ENCODE peak calls at places on chromosomes 12 and 14, in five cellular contexts. I is adrenal gland, Q is RWPE2, A is neural progenitor cell, E is IMR-90. Y is an unnamed sample. For H3K27me3, the result is how much of the 10 kb centered on the place peaks cover.

GRCh38 chr12:42859612-42860011 is 270.1 kb upstream of the PRICKLE1 start:
- DNase-seq in I (no peak), Q (no peak), A (no peak), E (peak), Y (no peak)

GRCh38 chr12:12974211-12974610 is 22.2 kb upstream of the GPRC5D start:
- DNase-seq in I (no peak), Q (no peak), A (no peak), E (no peak), Y (no peak)

GRCh38 chr12:116642683-116643082 is 83.5 kb downstream of the MAP1LC3B2 start:
- DNase-seq in I (no peak), Q (no peak), A (no peak), E (no peak), Y (no peak)

GRCh38 chr14:101113835-101114725 is 210.6 kb upstream of the RTL1 start:
- DNase-seq in I (no peak), Q (no peak), A (no peak), E (no peak), Y (no peak)

GRCh38 chr12:66087365-66087943 is 43.1 kb downstream of the LLPH start:
- DNase-seq in I (peak), Q (no peak), A (peak), E (peak), Y (no peak)

GRCh38 chr14:23406244-23406643 is 1.8 kb downstream of the MYH6 start:
- DNase-seq in I (no peak), Q (no peak), A (no peak), E (no peak), Y (no peak)

GRCh38 chr14:68442828-68443460 is 349.9 kb downstream of the ZFP36L1 start:
- DNase-seq in I (no peak), Q (no peak), A (no peak), E (peak), Y (peak)

GRCh38 chr12:102549691-102550090 is 69.3 kb upstream of the IGF1 start:
- DNase-seq in I (no peak), Q (no peak), A (no peak), E (no peak), Y (no peak)

GRCh38 chr12:129049917-129050316 is 196.6 kb downstream of the GLT1D1 start:
- DNase-seq in I (no peak), Q (no peak), A (peak), E (no peak), Y (no peak)

GRCh38 chr12:104735801-104736200 is 222.3 kb downstream of the SLC41A2 start:
- DNase-seq in I (no peak), Q (no peak), A (no peak), E (no peak), Y (no peak)

GRCh38 chr14:74462993-74463392 is 30.1 kb downstream of the NPC2 start:
- DNase-seq in I (no peak), Q (no peak), A (no peak), E (no peak), Y (no peak)

GRCh38 chr14:101123639-101124525 is 220.4 kb upstream of the RTL1 start:
- DNase-seq in I (no peak), Q (no peak), A (no peak), E (no peak), Y (no peak)

GRCh38 chr12:48977290-48978281 is 536 bp upstream of the WNT1 start:
- DNase-seq in I (peak), Q (no peak), A (peak), E (peak), Y (no peak)

GRCh38 chr14:75229923-75230792 is 48.5 kb upstream of the FOS start:
- DNase-seq in I (peak), Q (peak), A (peak), E (peak), Y (no peak)

GRCh38 chr12:92707926-92708325 is 5.1 kb downstream of the PLEKHG7 start:
- DNase-seq in I (no peak), Q (no peak), A (no peak), E (no peak), Y (no peak)

GRCh38 chr12:49969027-49969426 is 3.7 kb upstream of the AQP6 start:
- DNase-seq in I (no peak), Q (no peak), A (no peak), E (no peak), Y (no peak)

GRCh38 chr12:18690653-18691052 is 47.2 kb downstream of the PLCZ1 start:
- DNase-seq in I (no peak), Q (peak), A (no peak), E (peak), Y (peak)

GRCh38 chr14:102661614-102662013 is 69.2 kb downstream of the RCOR1 start:
- DNase-seq in I (no peak), Q (no peak), A (no peak), E (no peak), Y (no peak)

GRCh38 chr14:22982477-22983245 is at the start of gene AJUBA:
- DNase-seq in I (peak), Q (peak), A (peak), E (peak), Y (no peak)

GRCh38 chr12:93832126-93832525 is 155.0 kb downstream of the CRADD start:
- DNase-seq in I (no peak), Q (no peak), A (no peak), E (peak), Y (no peak)

GRCh38 chr14:22465201-22465835 is 123.7 kb downstream of the DAD1 start:
- DNase-seq in I (no peak), Q (no peak), A (no peak), E (peak), Y (no peak)

GRCh38 chr14:73903028-73903427 is 16.4 kb downstream of the ZNF410 start:
- DNase-seq in I (no peak), Q (no peak), A (no peak), E (peak), Y (no peak)

GRCh38 chr12:50101663-50102062 is 2.1 kb upstream of the GPD1 start:
- DNase-seq in I (peak), Q (no peak), A (peak), E (peak), Y (no peak)

GRCh38 chr12:38744056-38744455 is 161.3 kb downstream of the CPNE8 start:
- DNase-seq in I (no peak), Q (no peak), A (no peak), E (no peak), Y (no peak)

GRCh38 chr14:56118611-56119181 is 485 bp downstream of the PELI2 start:
- DNase-seq in I (peak), Q (no peak), A (peak), E (no peak), Y (no peak)

GRCh38 chr12:12508612-12509011 is 54.1 kb downstream of the DUSP16 start:
- DNase-seq in I (no peak), Q (no peak), A (no peak), E (peak), Y (no peak)

GRCh38 chr12:104721065-104721458 is 237.0 kb downstream of the SLC41A2 start:
- DNase-seq in I (no peak), Q (no peak), A (peak), E (no peak), Y (no peak)

GRCh38 chr12:29030006-29030405 is 119.1 kb upstream of the FAR2 start:
- DNase-seq in I (no peak), Q (no peak), A (no peak), E (no peak), Y (no peak)

GRCh38 chr12:29026419-29026818 is 122.7 kb upstream of the FAR2 start:
- DNase-seq in I (no peak), Q (no peak), A (no peak), E (no peak), Y (no peak)

GRCh38 chr12:29025936-29026335 is 123.1 kb upstream of the FAR2 start:
- DNase-seq in I (no peak), Q (no peak), A (no peak), E (no peak), Y (no peak)

GRCh38 chr12:29023436-29024076 is 125.5 kb upstream of the FAR2 start:
- DNase-seq in I (no peak), Q (no peak), A (peak), E (no peak), Y (no peak)

DNA sequence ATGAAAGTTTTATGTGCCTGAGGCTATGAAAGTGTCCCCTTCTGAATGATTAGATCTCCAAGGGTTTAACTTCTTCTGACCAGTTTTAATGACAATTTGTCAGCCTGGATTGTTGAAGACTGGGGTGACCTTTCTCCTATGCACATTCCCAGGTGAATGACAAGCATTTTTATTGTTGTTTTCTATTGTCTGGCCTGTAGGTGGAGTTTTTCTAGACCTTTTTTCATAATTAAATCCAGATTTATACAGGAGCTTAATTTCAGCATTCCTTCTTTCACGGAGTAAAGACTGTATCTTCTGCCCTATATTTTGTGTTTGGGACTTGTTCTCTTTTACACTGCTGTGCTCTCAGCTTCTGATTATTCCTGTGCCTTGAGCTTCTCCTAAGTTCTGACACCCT is 125.0 kb upstream of the FAR2 start:
- DNase-seq in I (no peak), Q (no peak), A (no peak), E (no peak), Y (no peak)
- TF ChIP-seq CTCF in I (no peak), Q (no peak), A (peak), E (peak), Y (peak)

GRCh38 chr12:52530905-52531304 is 10.7 kb upstream of the KRT5 start:
- DNase-seq in I (no peak), Q (no peak), A (no peak), E (no peak), Y (no peak)
- H3K27me3 ChIP-seq in I (under half), Q (under half), A (under half), E (under half), Y (under half)

GRCh38 chr12:131641315-131641714 is 69.6 kb upstream of the SFSWAP start:
- DNase-seq in I (no peak), Q (no peak), A (no peak), E (no peak), Y (no peak)
- TF ChIP-seq CTCF in I (no peak), Q (no peak), A (no peak), E (no peak), Y (no peak)

DNA sequence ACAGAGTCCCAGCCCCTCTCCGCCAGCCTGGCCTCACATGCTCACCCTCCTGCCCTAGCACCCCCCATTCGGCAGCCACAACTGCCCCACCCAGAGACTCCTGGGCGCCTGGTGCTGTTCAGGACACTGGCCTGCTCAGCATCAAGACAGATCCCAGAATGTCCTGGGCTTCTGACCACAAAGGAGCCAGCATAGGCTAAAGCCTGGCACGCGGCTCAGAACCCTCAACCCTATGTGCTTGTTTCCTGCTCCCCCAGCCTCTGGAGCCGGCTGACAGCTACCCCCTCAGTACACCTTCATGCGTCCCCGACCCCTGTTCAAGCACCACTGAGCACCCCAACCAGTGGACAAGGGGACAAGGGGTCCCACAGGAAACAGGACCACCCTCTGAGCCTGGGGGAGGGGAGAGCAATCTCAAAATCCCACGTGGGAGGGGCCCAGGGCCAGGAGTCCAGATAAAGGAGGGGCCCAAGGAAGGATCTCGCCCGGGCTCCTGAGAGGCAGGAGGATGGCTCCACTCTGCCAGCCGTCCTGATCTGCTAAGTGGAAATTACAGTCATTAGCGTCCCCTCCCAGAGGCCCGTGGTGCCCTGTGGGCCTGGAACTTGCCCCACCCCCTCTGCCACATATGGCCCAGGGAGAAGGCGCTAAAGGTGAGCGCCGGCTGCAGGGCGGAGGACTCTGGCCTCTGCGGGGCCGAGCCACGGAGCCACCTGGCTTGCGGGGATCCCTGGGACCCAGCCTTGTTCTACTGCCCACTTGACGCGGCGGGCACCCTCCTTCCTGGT is 27.1 kb upstream of the GPR132 start:
- DNase-seq in I (no peak), Q (peak), A (peak), E (no peak), Y (no peak)
- H3K27me3 ChIP-seq in I (under half), Q (under half), A (half or more), E (under half), Y (under half)

GRCh38 chr12:14775652-14776020 is 27.6 kb downstream of the WBP11 start:
- DNase-seq in I (no peak), Q (no peak), A (no peak), E (peak), Y (peak)

GRCh38 chr12:14772946-14773345 is 30.3 kb downstream of the WBP11 start:
- DNase-seq in I (no peak), Q (no peak), A (peak), E (no peak), Y (no peak)

GRCh38 chr12:14774944-14775651 is 28.2 kb downstream of the WBP11 start:
- DNase-seq in I (peak), Q (no peak), A (peak), E (peak), Y (no peak)

GRCh38 chr12:14773685-14774073 is 29.6 kb downstream of the WBP11 start:
- DNase-seq in I (no peak), Q (no peak), A (peak), E (no peak), Y (no peak)

DNA sequence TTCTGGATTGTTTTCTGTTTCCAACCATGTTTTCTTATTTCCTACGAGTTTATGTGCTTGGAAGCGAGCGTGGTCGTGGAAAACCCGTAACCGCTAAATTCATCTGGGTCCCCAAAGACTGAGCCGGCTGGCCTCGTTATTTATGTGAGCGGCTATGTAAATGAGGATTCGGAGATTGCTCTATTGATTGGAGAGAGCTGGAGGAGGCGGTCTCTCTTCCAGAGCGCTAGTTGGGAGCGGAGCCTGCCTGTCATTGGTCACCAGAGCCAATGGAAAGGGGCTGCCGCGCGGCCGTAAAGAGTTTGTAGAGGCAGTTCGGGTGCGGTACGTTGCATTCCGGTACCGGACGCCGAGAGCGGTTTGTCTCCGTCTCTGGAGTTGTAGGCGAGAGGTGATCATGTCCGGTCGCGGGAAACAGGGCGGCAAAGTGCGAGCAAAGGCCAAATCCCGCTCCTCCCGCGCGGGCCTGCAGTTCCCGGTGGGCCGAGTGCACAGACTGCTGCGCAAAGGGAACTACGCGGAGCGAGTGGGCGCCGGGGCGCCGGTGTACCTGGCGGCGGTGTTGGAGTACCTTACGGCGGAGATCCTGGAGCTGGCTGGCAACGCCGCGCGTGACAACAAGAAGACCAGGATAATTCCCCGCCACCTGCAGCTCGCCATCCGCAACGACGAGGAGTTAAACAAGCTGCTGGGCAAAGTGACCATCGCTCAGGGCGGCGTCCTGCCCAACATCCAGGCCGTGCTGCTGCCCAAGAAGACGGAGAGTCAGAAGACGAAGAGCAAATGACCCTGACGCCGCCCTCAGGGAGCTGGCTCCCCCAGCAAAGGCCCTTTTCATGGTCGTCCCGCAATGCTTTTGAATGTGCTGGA is 29.0 kb downstream of the WBP11 start:
- DNase-seq in I (peak), Q (peak), A (peak), E (peak), Y (peak)
- TF ChIP-seq CTCF in I (no peak), Q (no peak), A (peak), E (no peak), Y (no peak)

GRCh38 chr12:3752741-3753486 is at the start of gene CRACR2A:
- DNase-seq in I (peak), Q (no peak), A (peak), E (peak), Y (no peak)

GRCh38 chr12:3751151-3752095 is 1.5 kb downstream of the CRACR2A start:
- DNase-seq in I (no peak), Q (no peak), A (no peak), E (no peak), Y (no peak)

GRCh38 chr12:3755898-3756297 is 3.0 kb upstream of the CRACR2A start:
- DNase-seq in I (no peak), Q (no peak), A (no peak), E (no peak), Y (no peak)

GRCh38 chr12:3752096-3752709 is 706 bp downstream of the CRACR2A start:
- DNase-seq in I (peak), Q (no peak), A (no peak), E (no peak), Y (no peak)

GRCh38 chr12:3753549-3754284 is 808 bp upstream of the CRACR2A start:
- DNase-seq in I (peak), Q (no peak), A (no peak), E (no peak), Y (no peak)
- H3K27me3 ChIP-seq in I (under half), Q (under half), A (under half), E (under half), Y (under half)

Y was measured in BJ.